ENCODE peak calls at places on chromosomes 1 and 21, in five cellular contexts. One of them, this sample, is unnamed.
A peak's percentile ranks its signal among the peaks of the same experiment; 100 is the strongest.

GRCh38 chr1:27057389-27057788 is 44.7 kb upstream of the TENT5B start:
- DNase-seq in lower lobe of right lung: no peak
- DNase-seq in spleen: no peak
- DNase-seq in colonic mucosa: no peak
- DNase-seq in right atrium auricular region: no peak
- DNase-seq in this sample: no peak

GRCh38 chr1:60374537-60374936 is 301.0 kb upstream of the C1orf87 start:
- DNase-seq in right atrium auricular region: no peak
- DNase-seq in spleen: no peak
- DNase-seq in lower lobe of right lung: no peak
- DNase-seq in colonic mucosa: no peak
- DNase-seq in this sample: no peak

GRCh38 chr1:216904457-216904856 is 181.2 kb upstream of the ESRRG start:
- DNase-seq in lower lobe of right lung: no peak
- DNase-seq in right atrium auricular region: no peak
- DNase-seq in colonic mucosa: no peak
- DNase-seq in spleen: no peak
- DNase-seq in this sample: no peak

GRCh38 chr1:111747282-111747734 is 8.1 kb upstream of the INKA2 start:
- DNase-seq in spleen: no peak
- DNase-seq in lower lobe of right lung: no peak
- DNase-seq in colonic mucosa: peak; percentile 89
- DNase-seq in right atrium auricular region: peak; percentile 68
- DNase-seq in this sample: peak; percentile 40

GRCh38 chr1:246335126-246335525 is 172.0 kb downstream of the SMYD3 start:
- DNase-seq in spleen: no peak
- DNase-seq in right atrium auricular region: no peak
- DNase-seq in lower lobe of right lung: no peak
- DNase-seq in colonic mucosa: no peak
- DNase-seq in this sample: no peak

GRCh38 chr1:47205918-47206317 is 16.1 kb upstream of the PDZK1IP1 start:
- DNase-seq in spleen: peak; percentile 51
- DNase-seq in right atrium auricular region: no peak
- DNase-seq in lower lobe of right lung: no peak
- DNase-seq in colonic mucosa: no peak
- DNase-seq in this sample: no peak

GRCh38 chr1:12001249-12001917 is 17.9 kb upstream of the MIIP start:
- DNase-seq in spleen: no peak
- DNase-seq in right atrium auricular region: no peak
- DNase-seq in colonic mucosa: no peak
- DNase-seq in lower lobe of right lung: no peak
- DNase-seq in this sample: no peak

GRCh38 chr1:159909381-159909780 is 9.4 kb upstream of the CFAP45 start:
- DNase-seq in lower lobe of right lung: no peak
- DNase-seq in colonic mucosa: no peak
- DNase-seq in right atrium auricular region: no peak
- DNase-seq in spleen: no peak
- DNase-seq in this sample: no peak

GRCh38 chr1:201721131-201722049 is 107.6 kb upstream of the IPO9 start:
- DNase-seq in spleen: peak; percentile 46
- DNase-seq in right atrium auricular region: no peak
- DNase-seq in lower lobe of right lung: no peak
- DNase-seq in colonic mucosa: no peak
- DNase-seq in this sample: no peak

GRCh38 chr1:51648180-51649109 is 31.6 kb downstream of the OSBPL9 start:
- DNase-seq in spleen: no peak
- DNase-seq in right atrium auricular region: peak; percentile 62
- DNase-seq in colonic mucosa: peak; percentile 53
- DNase-seq in lower lobe of right lung: no peak
- DNase-seq in this sample: no peak

GRCh38 chr1:151128800-151129199 is 17.6 kb downstream of the SEMA6C start:
- DNase-seq in lower lobe of right lung: no peak
- DNase-seq in spleen: no peak
- DNase-seq in colonic mucosa: no peak
- DNase-seq in right atrium auricular region: no peak
- DNase-seq in this sample: no peak

GRCh38 chr1:33072707-33073106 is 8.2 kb upstream of the AZIN2 start:
- DNase-seq in spleen: no peak
- DNase-seq in colonic mucosa: no peak
- DNase-seq in right atrium auricular region: no peak
- DNase-seq in lower lobe of right lung: no peak
- DNase-seq in this sample: no peak

GRCh38 chr1:169906938-169907337 is 13.2 kb upstream of the SCYL3 start:
- DNase-seq in right atrium auricular region: no peak
- DNase-seq in spleen: no peak
- DNase-seq in lower lobe of right lung: no peak
- DNase-seq in colonic mucosa: no peak
- DNase-seq in this sample: no peak

GRCh38 chr1:147625274-147625986 is 44.9 kb downstream of the ACP6 start:
- DNase-seq in colonic mucosa: no peak
- DNase-seq in spleen: no peak
- DNase-seq in right atrium auricular region: no peak
- DNase-seq in lower lobe of right lung: no peak
- DNase-seq in this sample: no peak

GRCh38 chr1:170765712-170766330 is 101.9 kb downstream of the PRRX1 start:
- DNase-seq in colonic mucosa: no peak
- DNase-seq in right atrium auricular region: no peak
- DNase-seq in lower lobe of right lung: no peak
- DNase-seq in spleen: no peak
- DNase-seq in this sample: no peak

GRCh38 chr1:110393691-110394564 is 3.1 kb upstream of the SLC16A4 start:
- DNase-seq in colonic mucosa: peak; percentile 40
- DNase-seq in lower lobe of right lung: no peak
- DNase-seq in right atrium auricular region: no peak
- DNase-seq in spleen: no peak
- DNase-seq in this sample: no peak

GRCh38 chr21:33286076-33286475 is 19.9 kb downstream of the IL10RB start:
- DNase-seq in colonic mucosa: no peak
- DNase-seq in spleen: no peak
- DNase-seq in right atrium auricular region: no peak
- DNase-seq in lower lobe of right lung: no peak
- DNase-seq in this sample: no peak

GRCh38 chr1:88698140-88698539 is 14.1 kb downstream of the PKN2 start:
- DNase-seq in right atrium auricular region: no peak
- DNase-seq in spleen: no peak
- DNase-seq in lower lobe of right lung: no peak
- DNase-seq in colonic mucosa: no peak
- DNase-seq in this sample: no peak

GRCh38 chr1:17460265-17460664 is 20.8 kb upstream of the RCC2 start:
- DNase-seq in right atrium auricular region: no peak
- DNase-seq in spleen: no peak
- DNase-seq in colonic mucosa: no peak
- DNase-seq in lower lobe of right lung: no peak
- DNase-seq in this sample: no peak

GRCh38 chr1:74316302-74316701 is 81.1 kb downstream of the TNNI3K start:
- DNase-seq in colonic mucosa: no peak
- DNase-seq in right atrium auricular region: no peak
- DNase-seq in lower lobe of right lung: no peak
- DNase-seq in spleen: no peak
- DNase-seq in this sample: no peak

GRCh38 chr21:36701912-36702621 is 3.2 kb downstream of the SIM2 start:
- DNase-seq in right atrium auricular region: no peak
- DNase-seq in spleen: no peak
- DNase-seq in lower lobe of right lung: no peak
- DNase-seq in colonic mucosa: no peak
- DNase-seq in this sample: no peak

GRCh38 chr1:241688940-241689368 is 36.9 kb downstream of the WDR64 start:
- DNase-seq in colonic mucosa: no peak
- DNase-seq in lower lobe of right lung: no peak
- DNase-seq in right atrium auricular region: no peak
- DNase-seq in spleen: no peak
- DNase-seq in this sample: no peak

GRCh38 chr1:226054519-226055327 is 7.8 kb upstream of the H3-3A start:
- DNase-seq in colonic mucosa: no peak
- DNase-seq in lower lobe of right lung: no peak
- DNase-seq in right atrium auricular region: no peak
- DNase-seq in spleen: no peak
- DNase-seq in this sample: no peak

GRCh38 chr1:6460349-6461236 is 5.4 kb downstream of the TNFRSF25 start:
- DNase-seq in spleen: peak; percentile 86
- DNase-seq in colonic mucosa: peak; percentile 34
- DNase-seq in right atrium auricular region: no peak
- DNase-seq in lower lobe of right lung: no peak
- DNase-seq in this sample: peak; percentile 58

GRCh38 chr1:231359113-231359512 is 21.0 kb downstream of the SPRTN start:
- DNase-seq in lower lobe of right lung: no peak
- DNase-seq in right atrium auricular region: peak; percentile 80
- DNase-seq in spleen: no peak
- DNase-seq in colonic mucosa: no peak
- DNase-seq in this sample: no peak

GRCh38 chr1:178784131-178784536 is 59.1 kb downstream of the RALGPS2 start:
- DNase-seq in spleen: no peak
- DNase-seq in lower lobe of right lung: no peak
- DNase-seq in right atrium auricular region: no peak
- DNase-seq in colonic mucosa: no peak
- DNase-seq in this sample: no peak

GRCh38 chr1:222387020-222387816 is 160.7 kb downstream of the HHIPL2 start:
- DNase-seq in spleen: no peak
- DNase-seq in lower lobe of right lung: no peak
- DNase-seq in right atrium auricular region: no peak
- DNase-seq in colonic mucosa: no peak
- DNase-seq in this sample: no peak

GRCh38 chr1:67717876-67718275 is 32.9 kb downstream of the GADD45A start:
- DNase-seq in colonic mucosa: no peak
- DNase-seq in spleen: no peak
- DNase-seq in lower lobe of right lung: no peak
- DNase-seq in right atrium auricular region: no peak
- DNase-seq in this sample: no peak

GRCh38 chr1:169295425-169295824 is 72.2 kb downstream of the NME7 start:
- DNase-seq in right atrium auricular region: no peak
- DNase-seq in spleen: no peak
- DNase-seq in lower lobe of right lung: no peak
- DNase-seq in colonic mucosa: no peak
- DNase-seq in this sample: no peak

GRCh38 chr1:230772457-230773395 is 25.5 kb downstream of the CAPN9 start:
- DNase-seq in lower lobe of right lung: no peak
- DNase-seq in right atrium auricular region: peak; percentile 69
- DNase-seq in spleen: no peak
- DNase-seq in colonic mucosa: peak; percentile 41
- DNase-seq in this sample: no peak

GRCh38 chr1:70762386-70762785 is 285.2 kb downstream of the PTGER3 start:
- DNase-seq in colonic mucosa: no peak
- DNase-seq in spleen: no peak
- DNase-seq in lower lobe of right lung: no peak
- DNase-seq in right atrium auricular region: no peak
- DNase-seq in this sample: no peak

GRCh38 chr1:155648207-155649147 is 38.5 kb downstream of the MSTO1 start:
- DNase-seq in lower lobe of right lung: no peak
- DNase-seq in right atrium auricular region: no peak
- DNase-seq in spleen: no peak
- DNase-seq in colonic mucosa: peak; percentile 24
- DNase-seq in this sample: no peak
- TF ChIP-seq CTCF in lower lobe of right lung: peak; percentile 50
- TF ChIP-seq CTCF in right atrium auricular region: no peak
- TF ChIP-seq CTCF in spleen: no peak
- TF ChIP-seq CTCF in colonic mucosa: no peak
- TF ChIP-seq CTCF in this sample: peak; percentile 12

GRCh38 chr1:204421441-204421840 is 9.8 kb upstream of the PPP1R15B start:
- DNase-seq in colonic mucosa: no peak
- DNase-seq in spleen: no peak
- DNase-seq in right atrium auricular region: no peak
- DNase-seq in lower lobe of right lung: no peak
- DNase-seq in this sample: no peak
- H3K36me3 ChIP-seq in colonic mucosa: peaks cover 5% of the 10 kb centered on the region
- H3K36me3 ChIP-seq in spleen: peaks cover 56% of the 10 kb centered on the region
- H3K36me3 ChIP-seq in right atrium auricular region: peaks cover 40% of the 10 kb centered on the region
- H3K36me3 ChIP-seq in lower lobe of right lung: peaks cover 53% of the 10 kb centered on the region
- H3K36me3 ChIP-seq in this sample: peaks cover 7% of the 10 kb centered on the region

GRCh38 chr1:16012590-16013219 is 5.1 kb downstream of the HSPB7 start:
- DNase-seq in lower lobe of right lung: peak; percentile 81
- DNase-seq in spleen: no peak
- DNase-seq in right atrium auricular region: no peak
- DNase-seq in colonic mucosa: peak; percentile 62
- DNase-seq in this sample: peak; percentile 71
- H3K4me3 ChIP-seq in lower lobe of right lung: peak overlapping the region; percentile 51
- H3K4me3 ChIP-seq in spleen: peak overlapping the region; percentile 49
- H3K4me3 ChIP-seq in right atrium auricular region: no peak overlapping the region
- H3K4me3 ChIP-seq in colonic mucosa: peak overlapping the region; percentile 43
- H3K4me3 ChIP-seq in this sample: peak overlapping the region; percentile 22

GRCh38 chr1:192998536-192998935 is 60.6 kb downstream of the UCHL5 start:
- DNase-seq in spleen: no peak
- DNase-seq in right atrium auricular region: no peak
- DNase-seq in colonic mucosa: no peak
- DNase-seq in lower lobe of right lung: no peak
- DNase-seq in this sample: no peak
- TF ChIP-seq CTCF in spleen: peak; percentile 17
- TF ChIP-seq CTCF in right atrium auricular region: no peak
- TF ChIP-seq CTCF in colonic mucosa: no peak
- TF ChIP-seq CTCF in lower lobe of right lung: peak; percentile 35
- TF ChIP-seq CTCF in this sample: peak; percentile 41

DNA sequence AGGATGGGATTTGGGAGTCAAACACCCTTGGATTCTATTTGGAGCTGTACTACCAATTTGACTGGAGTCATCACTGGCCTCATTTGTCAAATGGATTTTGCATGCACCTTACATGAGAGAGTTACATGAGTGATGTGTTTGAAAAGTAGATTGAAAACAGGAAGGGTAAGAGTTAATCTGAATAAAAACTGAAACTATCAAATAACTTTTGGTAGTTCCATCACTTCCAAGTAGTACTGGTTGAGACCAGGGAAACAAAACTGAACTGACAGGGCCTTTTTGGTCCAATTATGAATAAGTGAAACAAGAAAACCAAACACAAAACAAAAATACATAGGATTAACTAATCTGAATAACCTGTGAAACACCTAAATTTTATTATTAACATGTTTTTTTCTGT is 30.2 kb downstream of the NUCKS1 start:
- DNase-seq in right atrium auricular region: no peak
- DNase-seq in spleen: no peak
- DNase-seq in colonic mucosa: no peak
- DNase-seq in lower lobe of right lung: no peak
- DNase-seq in this sample: no peak
- H3K36me3 ChIP-seq in right atrium auricular region: peaks cover 89% of the 10 kb centered on the region
- H3K36me3 ChIP-seq in spleen: peaks cover 100% of the 10 kb centered on the region
- H3K36me3 ChIP-seq in colonic mucosa: peaks cover 9% of the 10 kb centered on the region
- H3K36me3 ChIP-seq in lower lobe of right lung: peaks cover 97% of the 10 kb centered on the region
- H3K36me3 ChIP-seq in this sample: peaks cover 12% of the 10 kb centered on the region

GRCh38 chr1:180210008-180210555 is 20.0 kb upstream of the LHX4 start:
- DNase-seq in lower lobe of right lung: peak; percentile 13
- DNase-seq in spleen: peak; percentile 27
- DNase-seq in right atrium auricular region: no peak
- DNase-seq in colonic mucosa: no peak
- DNase-seq in this sample: no peak
- H3K4me3 ChIP-seq in lower lobe of right lung: no peak overlapping the region
- H3K4me3 ChIP-seq in spleen: no peak overlapping the region
- H3K4me3 ChIP-seq in right atrium auricular region: no peak overlapping the region
- H3K4me3 ChIP-seq in colonic mucosa: no peak overlapping the region
- H3K4me3 ChIP-seq in this sample: no peak overlapping the region